ENCODE peak calls at places on chromosomes 5 and 9, in six cellular contexts. O is transverse colon, H is breast epithelium, X is right lobe of liver, D is tibial nerve, J is upper lobe of left lung. U is an unnamed sample. For H3K4me1, the result is how much of the 10 kb centered on the place peaks cover.

GRCh38 chr5:135894789-135895188 is 852 bp downstream of the IL9 start:
- DNase-seq in O (no peak), H (no peak), X (no peak), D (no peak), J (no peak), U (no peak)

GRCh38 chr5:139524932-139525585 is 36.1 kb upstream of the UBE2D2 start:
- DNase-seq in O (no peak), H (no peak), X (no peak), D (no peak), J (no peak), U (no peak)

GRCh38 chr5:155726267-155726666 is 600.7 kb upstream of the SGCD start:
- DNase-seq in O (no peak), H (no peak), X (no peak), D (no peak), J (no peak), U (peak)

GRCh38 chr5:145598184-145598583 is 237.0 kb downstream of the PRELID2 start:
- DNase-seq in O (no peak), H (no peak), X (no peak), D (no peak), J (no peak), U (no peak)

GRCh38 chr5:180641566-180641900 is 7.9 kb downstream of the FLT4 start:
- DNase-seq in O (peak), H (no peak), X (no peak), D (no peak), J (no peak), U (no peak)

GRCh38 chr5:60493372-60493771 is 206.6 kb downstream of the DEPDC1B start:
- DNase-seq in O (no peak), H (no peak), X (no peak), D (no peak), J (no peak), U (no peak)

GRCh38 chr5:95837492-95837891 is 15.0 kb upstream of the GLRX start:
- DNase-seq in O (no peak), H (no peak), X (no peak), D (no peak), J (no peak), U (no peak)

GRCh38 chr5:53481354-53481886 is 991 bp downstream of the FST start:
- DNase-seq in O (no peak), H (no peak), X (no peak), D (no peak), J (no peak), U (no peak)

GRCh38 chr5:53877243-53877642 is 316.8 kb downstream of the NDUFS4 start:
- DNase-seq in O (no peak), H (no peak), X (no peak), D (no peak), J (no peak), U (no peak)

GRCh38 chr5:56585466-56585865 is 229.9 kb upstream of the MAP3K1 start:
- DNase-seq in O (no peak), H (no peak), X (no peak), D (no peak), J (no peak), U (no peak)

GRCh38 chr9:77663754-77664153 is 15.6 kb upstream of the GNA14 start:
- DNase-seq in O (peak), H (peak), X (peak), D (no peak), J (peak), U (no peak)

GRCh38 chr5:116650544-116650943 is 75.9 kb upstream of the SEMA6A start:
- DNase-seq in O (no peak), H (peak), X (no peak), D (no peak), J (no peak), U (no peak)

GRCh38 chr9:126973651-126974529 is 59.3 kb downstream of the RALGPS1 start:
- DNase-seq in O (no peak), H (no peak), X (no peak), D (no peak), J (no peak), U (no peak)

GRCh38 chr5:158175664-158176507 is 316.9 kb upstream of the CLINT1 start:
- DNase-seq in O (peak), H (no peak), X (no peak), D (no peak), J (no peak), U (peak)

GRCh38 chr9:136572596-136573313 is 26.9 kb upstream of the NOTCH1 start:
- DNase-seq in O (no peak), H (no peak), X (no peak), D (no peak), J (no peak), U (no peak)

GRCh38 chr5:130166839-130167490 is 262.7 kb downstream of the CHSY3 start:
- DNase-seq in O (no peak), H (no peak), X (no peak), D (no peak), J (no peak), U (no peak)

GRCh38 chr5:54669845-54670635 is 152.5 kb downstream of the SNX18 start:
- DNase-seq in O (no peak), H (no peak), X (no peak), D (no peak), J (no peak), U (no peak)

GRCh38 chr9:6186691-6187090 is 28.9 kb upstream of the IL33 start:
- DNase-seq in O (no peak), H (no peak), X (no peak), D (no peak), J (no peak), U (no peak)

GRCh38 chr5:122126177-122126701 is 3.1 kb upstream of the ZNF474 start:
- DNase-seq in O (no peak), H (no peak), X (no peak), D (no peak), J (no peak), U (no peak)

GRCh38 chr5:87029951-87030350 is 237.7 kb upstream of the RASA1 start:
- DNase-seq in O (no peak), H (no peak), X (no peak), D (no peak), J (no peak), U (no peak)

GRCh38 chr9:33265211-33265885 is 499 bp downstream of the CHMP5 start:
- DNase-seq in O (peak), H (no peak), X (no peak), D (no peak), J (peak), U (no peak)

GRCh38 chr5:34707451-34708107 is 51.5 kb downstream of the RAI14 start:
- DNase-seq in O (no peak), H (no peak), X (no peak), D (no peak), J (no peak), U (no peak)

GRCh38 chr5:55538621-55539020 is 3.9 kb upstream of the PLPP1 start:
- DNase-seq in O (no peak), H (no peak), X (no peak), D (no peak), J (no peak), U (no peak)

GRCh38 chr9:34971146-34971811 is 13.2 kb downstream of the PHF24 start:
- DNase-seq in O (no peak), H (no peak), X (no peak), D (no peak), J (no peak), U (peak)

DNA sequence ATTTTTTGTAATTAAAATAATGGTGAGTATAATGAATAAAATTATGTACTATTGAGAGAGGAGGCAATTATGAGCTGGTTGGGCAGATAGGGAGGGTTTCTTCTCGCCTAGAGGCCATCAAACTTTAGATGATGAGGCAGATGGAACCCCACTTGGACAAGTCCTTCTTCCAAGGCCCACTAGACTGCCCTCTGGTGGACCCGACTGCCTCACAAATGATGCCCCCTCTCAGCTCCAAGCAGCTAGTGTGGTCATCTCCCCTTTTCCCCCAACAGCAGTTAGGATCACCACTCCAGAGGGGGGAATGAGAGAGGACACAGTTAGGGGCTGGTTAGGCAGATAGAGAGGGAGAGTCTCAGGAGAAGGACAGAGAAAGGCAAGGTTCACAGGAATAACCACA is 348.0 kb upstream of the CDH18 start:
- DNase-seq in O (no peak), H (no peak), X (no peak), D (no peak), J (no peak), U (no peak)
- TF ChIP-seq CTCF in O (no peak), H (no peak), X (no peak), D (no peak), J (no peak), U (no peak)

GRCh38 chr9:122368642-122369041 is 2.2 kb upstream of the PTGS1 start:
- DNase-seq in O (no peak), H (no peak), X (no peak), D (no peak), J (no peak), U (no peak)

GRCh38 chr9:122372856-122373845 is 2.3 kb downstream of the PTGS1 start:
- DNase-seq in O (no peak), H (no peak), X (no peak), D (no peak), J (no peak), U (no peak)

GRCh38 chr9:122370303-122370702 is 521 bp upstream of the PTGS1 start:
- DNase-seq in O (peak), H (no peak), X (peak), D (no peak), J (peak), U (no peak)

GRCh38 chr9:122371851-122372250 is 1.0 kb downstream of the PTGS1 start:
- DNase-seq in O (no peak), H (no peak), X (no peak), D (no peak), J (no peak), U (no peak)

GRCh38 chr9:122370869-122371467 is at the start of gene PTGS1:
- DNase-seq in O (peak), H (no peak), X (peak), D (no peak), J (peak), U (peak)
- H3K27ac ChIP-seq in O (peak), H (no peak), X (no peak), D (no peak), J (no peak), U (no peak)

GRCh38 chr9:104905931-104906330 is 22.0 kb downstream of the ABCA1 start:
- DNase-seq in O (no peak), H (no peak), X (no peak), D (no peak), J (no peak), U (no peak)
- H3K4me1 ChIP-seq in O (under half), H (under half), X (under half), D (half or more), J (under half), U (under half)

GRCh38 chr5:5344606-5345005 is 77.9 kb upstream of the ICE1 start:
- DNase-seq in O (no peak), H (no peak), X (no peak), D (no peak), J (no peak), U (no peak)
- TF ChIP-seq CTCF in O (no peak), H (no peak), X (no peak), D (no peak), J (no peak), U (no peak)

DNA sequence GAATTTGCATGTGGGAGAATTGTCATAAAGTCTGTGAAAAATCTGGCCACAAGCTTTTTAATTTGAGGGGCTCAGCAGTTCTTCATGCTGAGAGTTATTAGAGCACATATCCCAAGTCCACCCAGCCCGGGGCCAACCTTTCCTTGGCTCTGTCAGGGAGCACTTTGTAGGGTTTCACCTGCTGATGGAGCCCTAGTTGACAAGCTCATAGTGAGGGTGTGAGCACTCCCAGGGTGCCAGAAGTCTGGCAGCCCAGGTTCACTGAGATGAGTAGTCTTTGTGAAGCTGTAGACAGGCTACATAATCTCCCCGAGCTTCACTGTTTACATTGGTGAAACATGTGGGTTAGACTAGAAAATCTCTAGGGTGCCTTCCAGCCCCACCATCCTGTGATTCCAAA is 97.2 kb upstream of the NREP start:
- DNase-seq in O (no peak), H (no peak), X (no peak), D (no peak), J (no peak), U (no peak)
- H3K27ac ChIP-seq in O (no peak), H (no peak), X (no peak), D (no peak), J (no peak), U (no peak)